ENCODE peak calls at places on chromosomes 3 and 15, in seven cellular contexts. One of them, this sample, is unnamed.

GRCh38 chr3:184040010-184040409 is 8.5 kb downstream of the HTR3D start:
- DNase-seq in fibroblast of lung: no peak
- DNase-seq in psoas muscle: no peak
- DNase-seq in NCI-H146: peak; percentile 85
- DNase-seq in lower leg skin: no peak
- DNase-seq in left colon: no peak
- DNase-seq in astrocyte: no peak
- DNase-seq in this sample: no peak

GRCh38 chr3:127041264-127041820 is 58.4 kb downstream of the PLXNA1 start:
- DNase-seq in fibroblast of lung: no peak
- DNase-seq in psoas muscle: peak; percentile 43
- DNase-seq in NCI-H146: no peak
- DNase-seq in lower leg skin: no peak
- DNase-seq in left colon: no peak
- DNase-seq in astrocyte: no peak
- DNase-seq in this sample: no peak

GRCh38 chr3:70849911-70850699 is 537.7 kb upstream of the MDFIC2 start:
- DNase-seq in fibroblast of lung: peak; percentile 92
- DNase-seq in psoas muscle: no peak
- DNase-seq in NCI-H146: no peak
- DNase-seq in lower leg skin: no peak
- DNase-seq in left colon: no peak
- DNase-seq in astrocyte: peak; percentile 87
- DNase-seq in this sample: peak; percentile 25

GRCh38 chr15:36175781-36176211 is 403.6 kb upstream of the CDIN1 start:
- DNase-seq in fibroblast of lung: no peak
- DNase-seq in psoas muscle: no peak
- DNase-seq in NCI-H146: no peak
- DNase-seq in lower leg skin: no peak
- DNase-seq in left colon: no peak
- DNase-seq in astrocyte: no peak
- DNase-seq in this sample: no peak

GRCh38 chr3:150663461-150663860 is 40.3 kb downstream of the ERICH6 start:
- DNase-seq in fibroblast of lung: no peak
- DNase-seq in psoas muscle: no peak
- DNase-seq in NCI-H146: no peak
- DNase-seq in lower leg skin: no peak
- DNase-seq in left colon: no peak
- DNase-seq in astrocyte: no peak
- DNase-seq in this sample: no peak

GRCh38 chr3:179098388-179099077 is 26.9 kb upstream of the ZMAT3 start:
- DNase-seq in fibroblast of lung: peak; percentile 68
- DNase-seq in psoas muscle: no peak
- DNase-seq in NCI-H146: no peak
- DNase-seq in lower leg skin: no peak
- DNase-seq in left colon: no peak
- DNase-seq in astrocyte: peak; percentile 54
- DNase-seq in this sample: no peak

GRCh38 chr15:70320077-70320830 is 222.5 kb upstream of the TLE3 start:
- DNase-seq in fibroblast of lung: no peak
- DNase-seq in psoas muscle: no peak
- DNase-seq in NCI-H146: no peak
- DNase-seq in lower leg skin: no peak
- DNase-seq in left colon: no peak
- DNase-seq in astrocyte: no peak
- DNase-seq in this sample: no peak

GRCh38 chr3:183161552-183162345 is 785 bp downstream of the LAMP3 start:
- DNase-seq in fibroblast of lung: no peak
- DNase-seq in psoas muscle: no peak
- DNase-seq in NCI-H146: peak; percentile 49
- DNase-seq in lower leg skin: no peak
- DNase-seq in left colon: no peak
- DNase-seq in astrocyte: no peak
- DNase-seq in this sample: peak; percentile 24

GRCh38 chr3:10160346-10160745 is 4.4 kb upstream of the IRAK2 start:
- DNase-seq in fibroblast of lung: peak; percentile 76
- DNase-seq in psoas muscle: no peak
- DNase-seq in NCI-H146: no peak
- DNase-seq in lower leg skin: no peak
- DNase-seq in left colon: no peak
- DNase-seq in astrocyte: peak; percentile 75
- DNase-seq in this sample: no peak

GRCh38 chr15:95609096-95609495 is 721.4 kb upstream of the NR2F2 start:
- DNase-seq in fibroblast of lung: no peak
- DNase-seq in psoas muscle: no peak
- DNase-seq in NCI-H146: no peak
- DNase-seq in lower leg skin: no peak
- DNase-seq in left colon: no peak
- DNase-seq in astrocyte: no peak
- DNase-seq in this sample: no peak

GRCh38 chr3:197372076-197372661 is 73.8 kb upstream of the DLG1 start:
- DNase-seq in fibroblast of lung: peak; percentile 97
- DNase-seq in psoas muscle: no peak
- DNase-seq in NCI-H146: no peak
- DNase-seq in lower leg skin: peak; percentile 62
- DNase-seq in left colon: peak; percentile 70
- DNase-seq in astrocyte: peak; percentile 98
- DNase-seq in this sample: peak; percentile 55

GRCh38 chr15:23648920-23649515 is 1.4 kb upstream of the MAGEL2 start:
- DNase-seq in fibroblast of lung: no peak
- DNase-seq in psoas muscle: peak; percentile 47
- DNase-seq in NCI-H146: peak; percentile 1
- DNase-seq in lower leg skin: no peak
- DNase-seq in left colon: no peak
- DNase-seq in astrocyte: no peak
- DNase-seq in this sample: peak; percentile 33

GRCh38 chr3:23199649-23200048 is 3.5 kb upstream of the UBE2E2 start:
- DNase-seq in fibroblast of lung: no peak
- DNase-seq in psoas muscle: no peak
- DNase-seq in NCI-H146: no peak
- DNase-seq in lower leg skin: no peak
- DNase-seq in left colon: no peak
- DNase-seq in astrocyte: no peak
- DNase-seq in this sample: no peak

GRCh38 chr3:135970500-135971116 is 5.1 kb downstream of the PPP2R3A start:
- DNase-seq in fibroblast of lung: peak; percentile 46
- DNase-seq in psoas muscle: no peak
- DNase-seq in NCI-H146: no peak
- DNase-seq in lower leg skin: no peak
- DNase-seq in left colon: no peak
- DNase-seq in astrocyte: peak; percentile 27
- DNase-seq in this sample: no peak

GRCh38 chr15:68252925-68253534 is 23.5 kb upstream of the CLN6 start:
- DNase-seq in fibroblast of lung: peak; percentile 76
- DNase-seq in psoas muscle: no peak
- DNase-seq in NCI-H146: peak; percentile 66
- DNase-seq in lower leg skin: no peak
- DNase-seq in left colon: no peak
- DNase-seq in astrocyte: peak; percentile 69
- DNase-seq in this sample: peak; percentile 56

GRCh38 chr3:31077021-31077601 is 182.7 kb upstream of the GADL1 start:
- DNase-seq in fibroblast of lung: peak; percentile 97
- DNase-seq in psoas muscle: no peak
- DNase-seq in NCI-H146: no peak
- DNase-seq in lower leg skin: no peak
- DNase-seq in left colon: no peak
- DNase-seq in astrocyte: peak; percentile 96
- DNase-seq in this sample: no peak

GRCh38 chr3:187798531-187799520 is 53.6 kb upstream of the BCL6 start:
- DNase-seq in fibroblast of lung: no peak
- DNase-seq in psoas muscle: no peak
- DNase-seq in NCI-H146: no peak
- DNase-seq in lower leg skin: no peak
- DNase-seq in left colon: no peak
- DNase-seq in astrocyte: no peak
- DNase-seq in this sample: no peak

GRCh38 chr3:2578560-2578959 is 479.9 kb downstream of the CNTN4 start:
- DNase-seq in fibroblast of lung: no peak
- DNase-seq in psoas muscle: no peak
- DNase-seq in NCI-H146: no peak
- DNase-seq in lower leg skin: no peak
- DNase-seq in left colon: no peak
- DNase-seq in astrocyte: no peak
- DNase-seq in this sample: no peak

GRCh38 chr15:69997701-69998273 is 99.9 kb downstream of the TLE3 start:
- DNase-seq in fibroblast of lung: peak; percentile 69
- DNase-seq in psoas muscle: peak; percentile 67
- DNase-seq in NCI-H146: peak; percentile 27
- DNase-seq in lower leg skin: peak; percentile 87
- DNase-seq in left colon: peak; percentile 90
- DNase-seq in astrocyte: peak; percentile 53
- DNase-seq in this sample: peak; percentile 83

GRCh38 chr3:11530153-11530721 is 113.5 kb downstream of the VGLL4 start:
- DNase-seq in fibroblast of lung: peak; percentile 99
- DNase-seq in psoas muscle: no peak
- DNase-seq in NCI-H146: peak; percentile 59
- DNase-seq in lower leg skin: no peak
- DNase-seq in left colon: no peak
- DNase-seq in astrocyte: peak; percentile 99
- DNase-seq in this sample: no peak

GRCh38 chr3:42032693-42033349 is 58.3 kb upstream of the TRAK1 start:
- DNase-seq in fibroblast of lung: peak; percentile 98
- DNase-seq in psoas muscle: peak; percentile 83
- DNase-seq in NCI-H146: peak; percentile 80
- DNase-seq in lower leg skin: peak; percentile 95
- DNase-seq in left colon: peak; percentile 58
- DNase-seq in astrocyte: peak; percentile 97
- DNase-seq in this sample: peak; percentile 24

GRCh38 chr3:135896613-135897012 is 68.9 kb upstream of the PPP2R3A start:
- DNase-seq in fibroblast of lung: peak; percentile 55
- DNase-seq in psoas muscle: no peak
- DNase-seq in NCI-H146: no peak
- DNase-seq in lower leg skin: no peak
- DNase-seq in left colon: no peak
- DNase-seq in astrocyte: peak; percentile 32
- DNase-seq in this sample: no peak